ENCODE peak calls at places on chromosomes 1 and 21, in five cellular contexts. One of them, this sample, is unnamed.
A peak's percentile ranks its signal among the peaks of the same experiment; 100 is the strongest.

GRCh38 chr1:208043690-208044089 is 132.8 kb upstream of the CD34 start:
- DNase-seq in GM23248: no peak
- DNase-seq in neural progenitor cell: no peak
- DNase-seq in IMR-90: no peak
- DNase-seq in GM12878: no peak
- DNase-seq in this sample: no peak

GRCh38 chr21:32359719-32360260 is 33.0 kb downstream of the URB1 start:
- DNase-seq in IMR-90: no peak
- DNase-seq in neural progenitor cell: no peak
- DNase-seq in GM12878: no peak
- DNase-seq in GM23248: peak; percentile 31
- DNase-seq in this sample: no peak

GRCh38 chr1:41783189-41783639 is 135.5 kb downstream of the HIVEP3 start:
- DNase-seq in GM12878: no peak
- DNase-seq in IMR-90: peak; percentile 85
- DNase-seq in neural progenitor cell: no peak
- DNase-seq in GM23248: peak; percentile 96
- DNase-seq in this sample: peak; percentile 86

GRCh38 chr1:14924012-14924452 is 229.5 kb upstream of the TMEM51 start:
- DNase-seq in GM12878: no peak
- DNase-seq in IMR-90: peak; percentile 71
- DNase-seq in GM23248: peak; percentile 92
- DNase-seq in neural progenitor cell: peak; percentile 88
- DNase-seq in this sample: peak; percentile 56

GRCh38 chr1:31038360-31038759 is 27.2 kb downstream of the PUM1 start:
- DNase-seq in neural progenitor cell: no peak
- DNase-seq in GM12878: no peak
- DNase-seq in GM23248: peak; percentile 78
- DNase-seq in IMR-90: peak; percentile 73
- DNase-seq in this sample: peak; percentile 79

GRCh38 chr1:198771562-198772153 is 132.8 kb downstream of the PTPRC start:
- DNase-seq in neural progenitor cell: peak; percentile 60
- DNase-seq in IMR-90: peak; percentile 56
- DNase-seq in GM12878: peak; percentile 20
- DNase-seq in GM23248: peak; percentile 38
- DNase-seq in this sample: peak; percentile 31

GRCh38 chr1:242184955-242185354 is 186.1 kb upstream of the MAP1LC3C start:
- DNase-seq in GM12878: no peak
- DNase-seq in neural progenitor cell: no peak
- DNase-seq in IMR-90: no peak
- DNase-seq in GM23248: no peak
- DNase-seq in this sample: no peak

GRCh38 chr1:22313321-22313720 is 138.3 kb upstream of the ZBTB40 start:
- DNase-seq in GM12878: no peak
- DNase-seq in GM23248: no peak
- DNase-seq in neural progenitor cell: no peak
- DNase-seq in IMR-90: no peak
- DNase-seq in this sample: no peak

GRCh38 chr1:151840421-151840820 is 801 bp upstream of the C2CD4D start:
- DNase-seq in neural progenitor cell: no peak
- DNase-seq in GM23248: no peak
- DNase-seq in GM12878: no peak
- DNase-seq in IMR-90: no peak
- DNase-seq in this sample: no peak

GRCh38 chr1:74729741-74730478 is 2.9 kb downstream of the CRYZ start:
- DNase-seq in GM12878: no peak
- DNase-seq in neural progenitor cell: no peak
- DNase-seq in GM23248: peak; percentile 67
- DNase-seq in IMR-90: peak; percentile 78
- DNase-seq in this sample: peak; percentile 66

GRCh38 chr1:109371271-109371739 is 26.4 kb downstream of the SORT1 start:
- DNase-seq in neural progenitor cell: no peak
- DNase-seq in IMR-90: peak; percentile 65
- DNase-seq in GM12878: no peak
- DNase-seq in GM23248: peak; percentile 93
- DNase-seq in this sample: peak; percentile 71

GRCh38 chr1:118918230-118918939 is 69.8 kb downstream of the TBX15 start:
- DNase-seq in GM12878: peak; percentile 40
- DNase-seq in IMR-90: no peak
- DNase-seq in neural progenitor cell: no peak
- DNase-seq in GM23248: no peak
- DNase-seq in this sample: no peak

GRCh38 chr21:38475519-38475918 is 22.8 kb downstream of the ERG start:
- DNase-seq in GM12878: no peak
- DNase-seq in IMR-90: no peak
- DNase-seq in GM23248: no peak
- DNase-seq in neural progenitor cell: no peak
- DNase-seq in this sample: no peak

GRCh38 chr1:26915204-26915842 is 1.5 kb upstream of the NR0B2 start:
- DNase-seq in IMR-90: no peak
- DNase-seq in GM12878: no peak
- DNase-seq in GM23248: peak; percentile 38
- DNase-seq in neural progenitor cell: no peak
- DNase-seq in this sample: no peak

GRCh38 chr1:54016343-54017282 is 1.4 kb downstream of the LDLRAD1 start:
- DNase-seq in GM12878: no peak
- DNase-seq in GM23248: peak; percentile 64
- DNase-seq in neural progenitor cell: no peak
- DNase-seq in IMR-90: peak; percentile 20
- DNase-seq in this sample: no peak

GRCh38 chr1:48048064-48048463 is 50.9 kb upstream of the TRABD2B start:
- DNase-seq in neural progenitor cell: no peak
- DNase-seq in GM23248: peak; percentile 92
- DNase-seq in IMR-90: peak; percentile 26
- DNase-seq in GM12878: no peak
- DNase-seq in this sample: peak; percentile 36

GRCh38 chr1:63326473-63327380 is 4.4 kb downstream of the FOXD3 start:
- DNase-seq in GM23248: no peak
- DNase-seq in IMR-90: peak; percentile 6
- DNase-seq in GM12878: no peak
- DNase-seq in neural progenitor cell: peak; percentile 51
- DNase-seq in this sample: no peak

GRCh38 chr1:153525088-153525713 is 10.6 kb downstream of the S100A6 start:
- DNase-seq in IMR-90: peak; percentile 60
- DNase-seq in GM12878: no peak
- DNase-seq in GM23248: peak; percentile 71
- DNase-seq in neural progenitor cell: no peak
- DNase-seq in this sample: no peak

GRCh38 chr1:33721416-33721815 is 142.5 kb upstream of the HMGB4 start:
- DNase-seq in neural progenitor cell: no peak
- DNase-seq in GM23248: no peak
- DNase-seq in IMR-90: no peak
- DNase-seq in GM12878: no peak
- DNase-seq in this sample: no peak

GRCh38 chr1:240190881-240191385 is 99.2 kb downstream of the FMN2 start:
- DNase-seq in GM12878: no peak
- DNase-seq in IMR-90: peak; percentile 100
- DNase-seq in GM23248: peak; percentile 96
- DNase-seq in neural progenitor cell: peak; percentile 32
- DNase-seq in this sample: peak; percentile 100

GRCh38 chr1:61043010-61043820 is 39.1 kb upstream of the NFIA start:
- DNase-seq in neural progenitor cell: peak; percentile 90
- DNase-seq in GM23248: peak; percentile 85
- DNase-seq in IMR-90: peak; percentile 48
- DNase-seq in GM12878: no peak
- DNase-seq in this sample: peak; percentile 40

GRCh38 chr1:3922851-3923250 is 22.8 kb upstream of the C1orf174 start:
- DNase-seq in neural progenitor cell: no peak
- DNase-seq in IMR-90: no peak
- DNase-seq in GM12878: no peak
- DNase-seq in GM23248: no peak
- DNase-seq in this sample: no peak

GRCh38 chr21:44709426-44710293 is 1.7 kb downstream of the TSPEAR start:
- DNase-seq in neural progenitor cell: peak; percentile 57
- DNase-seq in GM12878: no peak
- DNase-seq in IMR-90: peak; percentile 0
- DNase-seq in GM23248: peak; percentile 22
- DNase-seq in this sample: no peak

GRCh38 chr1:152227310-152227928 is 3.4 kb upstream of the HRNR start:
- DNase-seq in GM12878: no peak
- DNase-seq in GM23248: peak; percentile 63
- DNase-seq in IMR-90: peak; percentile 2
- DNase-seq in neural progenitor cell: no peak
- DNase-seq in this sample: no peak

GRCh38 chr1:201624741-201625646 is 86.1 kb downstream of the NAV1 start:
- DNase-seq in IMR-90: peak; percentile 98
- DNase-seq in GM23248: peak; percentile 94
- DNase-seq in neural progenitor cell: no peak
- DNase-seq in GM12878: no peak
- DNase-seq in this sample: peak; percentile 99

GRCh38 chr1:160125761-160126160 is 10.2 kb downstream of the ATP1A2 start:
- DNase-seq in IMR-90: peak; percentile 52
- DNase-seq in GM12878: no peak
- DNase-seq in GM23248: peak; percentile 76
- DNase-seq in neural progenitor cell: no peak
- DNase-seq in this sample: peak; percentile 45

GRCh38 chr1:160465123-160465522 is 57.9 kb downstream of the SLAMF6 start:
- DNase-seq in neural progenitor cell: no peak
- DNase-seq in IMR-90: no peak
- DNase-seq in GM12878: no peak
- DNase-seq in GM23248: no peak
- DNase-seq in this sample: no peak

GRCh38 chr21:38159355-38159754 is 97.4 kb upstream of the KCNJ15 start:
- DNase-seq in GM12878: peak; percentile 19
- DNase-seq in GM23248: peak; percentile 88
- DNase-seq in neural progenitor cell: peak; percentile 76
- DNase-seq in IMR-90: peak; percentile 84
- DNase-seq in this sample: peak; percentile 80

GRCh38 chr1:213136190-213136917 is 85.3 kb downstream of the RPS6KC1 start:
- DNase-seq in neural progenitor cell: no peak
- DNase-seq in GM12878: no peak
- DNase-seq in GM23248: no peak
- DNase-seq in IMR-90: no peak
- DNase-seq in this sample: no peak

GRCh38 chr1:228166170-228166936 is 749 bp downstream of the IBA57 start:
- DNase-seq in GM12878: no peak
- DNase-seq in GM23248: peak; percentile 81
- DNase-seq in neural progenitor cell: peak; percentile 82
- DNase-seq in IMR-90: peak; percentile 74
- DNase-seq in this sample: peak; percentile 51

GRCh38 chr1:55457874-55458273 is 242.7 kb upstream of the USP24 start:
- DNase-seq in GM23248: no peak
- DNase-seq in neural progenitor cell: no peak
- DNase-seq in GM12878: no peak
- DNase-seq in IMR-90: no peak
- DNase-seq in this sample: no peak

GRCh38 chr21:32921632-32922230 is 104.0 kb upstream of the OLIG2 start:
- DNase-seq in GM12878: no peak
- DNase-seq in GM23248: peak; percentile 10
- DNase-seq in IMR-90: peak; percentile 10
- DNase-seq in neural progenitor cell: peak; percentile 50
- DNase-seq in this sample: no peak

GRCh38 chr21:45859041-45859761 is 122.4 kb upstream of the COL6A1 start:
- DNase-seq in IMR-90: no peak
- DNase-seq in GM12878: no peak
- DNase-seq in GM23248: no peak
- DNase-seq in neural progenitor cell: no peak
- DNase-seq in this sample: no peak

GRCh38 chr21:27633631-27634030 is 666.7 kb upstream of the ADAMTS5 start:
- DNase-seq in neural progenitor cell: no peak
- DNase-seq in IMR-90: no peak
- DNase-seq in GM12878: no peak
- DNase-seq in GM23248: no peak
- DNase-seq in this sample: no peak

GRCh38 chr1:59046730-59047157 is 250.2 kb upstream of the FGGY start:
- DNase-seq in GM12878: peak; percentile 59
- DNase-seq in neural progenitor cell: no peak
- DNase-seq in GM23248: peak; percentile 18
- DNase-seq in IMR-90: peak; percentile 25
- DNase-seq in this sample: no peak
- H3K27ac ChIP-seq in GM12878: peak overlapping the region; percentile 70
- H3K27ac ChIP-seq in neural progenitor cell: no peak overlapping the region
- H3K27ac ChIP-seq in GM23248: no peak overlapping the region
- H3K27ac ChIP-seq in IMR-90: no peak overlapping the region
- H3K27ac ChIP-seq in this sample: no peak overlapping the region

DNA sequence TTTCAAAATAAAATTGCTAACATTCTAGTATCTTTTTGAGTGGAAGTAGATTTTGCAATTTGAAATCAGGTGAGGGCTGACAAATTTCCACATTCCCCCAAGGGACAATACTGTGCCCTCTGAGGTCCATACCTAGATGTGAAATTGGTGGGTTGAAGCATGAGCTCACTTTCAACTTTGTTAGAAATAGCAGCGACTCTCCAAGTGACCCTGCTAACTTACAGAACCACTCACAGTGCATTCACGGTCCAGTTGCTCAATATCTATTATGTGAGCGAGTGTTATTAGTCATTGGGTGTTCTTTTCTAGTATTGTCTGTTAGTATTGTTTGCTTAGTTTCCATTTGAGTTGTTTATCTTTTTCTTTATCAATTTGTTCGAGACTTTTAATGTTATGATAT is 53.6 kb upstream of the ASB17 start:
- DNase-seq in neural progenitor cell: no peak
- DNase-seq in GM12878: peak; percentile 75
- DNase-seq in GM23248: peak; percentile 74
- DNase-seq in IMR-90: peak; percentile 47
- DNase-seq in this sample: no peak
- H2AFZ ChIP-seq in neural progenitor cell: no peak overlapping the region
- H2AFZ ChIP-seq in GM12878: no peak overlapping the region
- H2AFZ ChIP-seq in GM23248: no peak overlapping the region
- H2AFZ ChIP-seq in IMR-90: no peak overlapping the region
- H2AFZ ChIP-seq in this sample: no peak overlapping the region

DNA sequence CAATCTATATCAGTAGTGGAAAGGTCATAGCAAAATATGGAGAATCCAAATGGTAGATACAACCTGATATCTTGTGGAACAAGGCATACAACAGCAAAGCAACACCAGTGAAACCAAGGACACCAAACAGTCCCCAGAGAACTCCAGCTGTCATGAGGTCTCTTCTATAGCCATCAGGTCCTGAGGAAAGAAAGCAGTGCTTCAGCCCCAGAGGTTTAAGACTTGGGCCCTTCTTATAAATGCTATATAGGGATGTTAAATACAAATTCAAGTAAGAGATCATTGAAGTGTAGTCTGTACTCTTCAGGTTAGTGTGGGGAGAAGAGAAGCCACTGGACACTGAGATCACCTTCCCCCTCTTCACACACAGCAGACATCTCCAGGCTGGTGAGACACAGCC is 10.1 kb downstream of the FCRL2 start:
- DNase-seq in GM23248: no peak
- DNase-seq in GM12878: no peak
- DNase-seq in IMR-90: no peak
- DNase-seq in neural progenitor cell: no peak
- DNase-seq in this sample: no peak
- H3K4me2 ChIP-seq in GM23248: no peak overlapping the region
- H3K4me2 ChIP-seq in GM12878: no peak overlapping the region
- H3K4me2 ChIP-seq in IMR-90: no peak overlapping the region
- H3K4me2 ChIP-seq in neural progenitor cell: no peak overlapping the region
- H3K4me2 ChIP-seq in this sample: no peak overlapping the region

DNA sequence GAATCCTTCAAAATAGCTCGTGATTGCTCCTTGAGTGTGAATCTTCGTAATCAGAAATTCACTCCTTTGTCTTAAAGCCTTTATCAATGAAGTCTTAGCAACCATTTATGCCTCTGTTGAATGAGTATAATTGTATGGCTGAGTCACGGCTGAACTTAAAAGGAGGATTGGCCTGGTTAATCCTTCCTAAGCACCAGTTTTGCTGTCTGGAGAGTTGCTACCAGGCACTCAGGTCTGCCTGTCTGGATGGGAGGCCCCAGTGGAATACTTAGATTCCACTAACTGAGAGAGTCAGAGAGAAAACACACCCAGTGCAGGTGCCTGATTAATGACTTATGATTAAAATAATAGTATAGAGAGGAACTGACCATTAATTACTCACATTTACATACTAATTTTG is 7.6 kb upstream of the HHAT start:
- DNase-seq in IMR-90: no peak
- DNase-seq in GM23248: no peak
- DNase-seq in GM12878: no peak
- DNase-seq in neural progenitor cell: peak; percentile 43
- DNase-seq in this sample: no peak
- H3K27ac ChIP-seq in IMR-90: no peak overlapping the region
- H3K27ac ChIP-seq in GM23248: no peak overlapping the region
- H3K27ac ChIP-seq in GM12878: no peak overlapping the region
- H3K27ac ChIP-seq in neural progenitor cell: no peak overlapping the region
- H3K27ac ChIP-seq in this sample: no peak overlapping the region

This sample was measured in astrocyte.